ENCODE peak calls at places on chromosomes 3 and 15, in nine cellular contexts. One of them, this sample, is unnamed.

GRCh38 chr3:128492353-128493220 is at the start of gene GATA2:
- DNase-seq in hepatocyte: peak; percentile 56
- DNase-seq in suprapubic skin: peak; percentile 74
- DNase-seq in upper lobe of right lung: peak; percentile 66
- DNase-seq in mucosa of descending colon: peak; percentile 47
- DNase-seq in heart left ventricle: no peak
- DNase-seq in psoas muscle: peak; percentile 66
- DNase-seq in HCT116: no peak
- DNase-seq in body of pancreas: peak; percentile 65
- DNase-seq in this sample: peak; percentile 66

GRCh38 chr15:25345943-25346342 is 92.9 kb downstream of the UBE3A start:
- DNase-seq in hepatocyte: no peak
- DNase-seq in suprapubic skin: no peak
- DNase-seq in upper lobe of right lung: no peak
- DNase-seq in mucosa of descending colon: no peak
- DNase-seq in heart left ventricle: peak; percentile 57
- DNase-seq in psoas muscle: peak; percentile 83
- DNase-seq in HCT116: no peak
- DNase-seq in body of pancreas: no peak
- DNase-seq in this sample: no peak

GRCh38 chr15:73597036-73597638 is 36.1 kb downstream of the NPTN start:
- DNase-seq in hepatocyte: no peak
- DNase-seq in suprapubic skin: no peak
- DNase-seq in upper lobe of right lung: no peak
- DNase-seq in mucosa of descending colon: no peak
- DNase-seq in heart left ventricle: no peak
- DNase-seq in psoas muscle: no peak
- DNase-seq in HCT116: no peak
- DNase-seq in body of pancreas: no peak
- DNase-seq in this sample: no peak

GRCh38 chr15:74438206-74438605 is 4.4 kb upstream of the SEMA7A start:
- DNase-seq in hepatocyte: no peak
- DNase-seq in suprapubic skin: no peak
- DNase-seq in upper lobe of right lung: no peak
- DNase-seq in mucosa of descending colon: no peak
- DNase-seq in heart left ventricle: peak; percentile 29
- DNase-seq in psoas muscle: no peak
- DNase-seq in HCT116: no peak
- DNase-seq in body of pancreas: no peak
- DNase-seq in this sample: no peak

GRCh38 chr3:8942115-8942514 is 21.2 kb downstream of the RAD18 start:
- DNase-seq in hepatocyte: no peak
- DNase-seq in suprapubic skin: no peak
- DNase-seq in upper lobe of right lung: no peak
- DNase-seq in mucosa of descending colon: no peak
- DNase-seq in heart left ventricle: no peak
- DNase-seq in psoas muscle: no peak
- DNase-seq in HCT116: no peak
- DNase-seq in body of pancreas: no peak
- DNase-seq in this sample: no peak

GRCh38 chr15:53588773-53589172 is 170.7 kb downstream of the WDR72 start:
- DNase-seq in hepatocyte: no peak
- DNase-seq in suprapubic skin: no peak
- DNase-seq in upper lobe of right lung: no peak
- DNase-seq in mucosa of descending colon: no peak
- DNase-seq in heart left ventricle: no peak
- DNase-seq in psoas muscle: no peak
- DNase-seq in HCT116: no peak
- DNase-seq in body of pancreas: no peak
- DNase-seq in this sample: no peak

GRCh38 chr3:168467085-168467714 is 371.5 kb upstream of the GOLIM4 start:
- DNase-seq in hepatocyte: peak; percentile 50
- DNase-seq in suprapubic skin: no peak
- DNase-seq in upper lobe of right lung: no peak
- DNase-seq in mucosa of descending colon: no peak
- DNase-seq in heart left ventricle: no peak
- DNase-seq in psoas muscle: no peak
- DNase-seq in HCT116: no peak
- DNase-seq in body of pancreas: peak; percentile 29
- DNase-seq in this sample: no peak

GRCh38 chr3:116770815-116771450 is 61.4 kb downstream of the TUSC7 start:
- DNase-seq in hepatocyte: peak; percentile 87
- DNase-seq in suprapubic skin: no peak
- DNase-seq in upper lobe of right lung: no peak
- DNase-seq in mucosa of descending colon: no peak
- DNase-seq in heart left ventricle: no peak
- DNase-seq in psoas muscle: peak; percentile 55
- DNase-seq in HCT116: peak; percentile 54
- DNase-seq in body of pancreas: peak; percentile 79
- DNase-seq in this sample: peak; percentile 42

GRCh38 chr3:149886957-149887356 is 73.9 kb downstream of the RNF13 start:
- DNase-seq in hepatocyte: no peak
- DNase-seq in suprapubic skin: no peak
- DNase-seq in upper lobe of right lung: no peak
- DNase-seq in mucosa of descending colon: no peak
- DNase-seq in heart left ventricle: no peak
- DNase-seq in psoas muscle: no peak
- DNase-seq in HCT116: no peak
- DNase-seq in body of pancreas: no peak
- DNase-seq in this sample: no peak

GRCh38 chr3:51773529-51773928 is 5.5 kb downstream of the IQCF6 start:
- DNase-seq in hepatocyte: no peak
- DNase-seq in suprapubic skin: no peak
- DNase-seq in upper lobe of right lung: no peak
- DNase-seq in mucosa of descending colon: no peak
- DNase-seq in heart left ventricle: no peak
- DNase-seq in psoas muscle: no peak
- DNase-seq in HCT116: no peak
- DNase-seq in body of pancreas: no peak
- DNase-seq in this sample: no peak

GRCh38 chr3:103767635-103768034 is 1332.8 kb downstream of the ZPLD1 start:
- DNase-seq in hepatocyte: no peak
- DNase-seq in suprapubic skin: no peak
- DNase-seq in upper lobe of right lung: no peak
- DNase-seq in mucosa of descending colon: no peak
- DNase-seq in heart left ventricle: no peak
- DNase-seq in psoas muscle: no peak
- DNase-seq in HCT116: no peak
- DNase-seq in body of pancreas: no peak
- DNase-seq in this sample: no peak

GRCh38 chr3:136624381-136624780 is 127.8 kb downstream of the STAG1 start:
- DNase-seq in hepatocyte: no peak
- DNase-seq in suprapubic skin: no peak
- DNase-seq in upper lobe of right lung: no peak
- DNase-seq in mucosa of descending colon: no peak
- DNase-seq in heart left ventricle: no peak
- DNase-seq in psoas muscle: no peak
- DNase-seq in HCT116: no peak
- DNase-seq in body of pancreas: no peak
- DNase-seq in this sample: no peak

GRCh38 chr3:177448987-177449975 is 252.0 kb upstream of the TBL1XR1 start:
- DNase-seq in hepatocyte: peak; percentile 44
- DNase-seq in suprapubic skin: no peak
- DNase-seq in upper lobe of right lung: peak; percentile 67
- DNase-seq in mucosa of descending colon: no peak
- DNase-seq in heart left ventricle: no peak
- DNase-seq in psoas muscle: no peak
- DNase-seq in HCT116: no peak
- DNase-seq in body of pancreas: no peak
- DNase-seq in this sample: no peak

GRCh38 chr15:62637498-62637897 is 405.0 kb upstream of the TPM1 start:
- DNase-seq in hepatocyte: no peak
- DNase-seq in suprapubic skin: no peak
- DNase-seq in upper lobe of right lung: no peak
- DNase-seq in mucosa of descending colon: no peak
- DNase-seq in heart left ventricle: no peak
- DNase-seq in psoas muscle: no peak
- DNase-seq in HCT116: no peak
- DNase-seq in body of pancreas: no peak
- DNase-seq in this sample: no peak

DNA sequence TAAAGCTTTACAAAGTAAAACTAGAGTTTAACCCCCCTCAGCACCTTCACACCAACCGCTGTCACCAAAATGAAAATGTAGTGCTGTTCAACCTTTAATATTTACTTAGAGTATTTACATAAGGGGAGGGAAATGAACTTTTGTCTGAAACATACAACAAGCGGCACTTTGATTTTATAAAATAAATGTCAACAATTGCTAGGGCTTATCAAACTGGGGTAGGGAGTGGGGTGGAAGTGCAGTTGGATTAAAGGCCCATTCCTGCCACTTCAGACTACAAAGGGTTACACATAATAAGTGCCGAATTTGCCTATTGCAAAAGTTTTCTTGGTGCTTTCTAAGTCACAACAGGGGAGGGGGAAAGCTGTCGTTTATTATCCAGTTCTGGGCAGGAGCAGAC is 16.7 kb downstream of the SOX2 start:
- DNase-seq in hepatocyte: no peak
- DNase-seq in suprapubic skin: no peak
- DNase-seq in upper lobe of right lung: no peak
- DNase-seq in mucosa of descending colon: no peak
- DNase-seq in heart left ventricle: no peak
- DNase-seq in psoas muscle: no peak
- DNase-seq in HCT116: no peak
- DNase-seq in body of pancreas: no peak
- DNase-seq in this sample: no peak
- H3K4me3 ChIP-seq in hepatocyte: no peak overlapping the region
- H3K4me3 ChIP-seq in suprapubic skin: no peak overlapping the region
- H3K4me3 ChIP-seq in upper lobe of right lung: no peak overlapping the region
- H3K4me3 ChIP-seq in mucosa of descending colon: no peak overlapping the region
- H3K4me3 ChIP-seq in heart left ventricle: no peak overlapping the region
- H3K4me3 ChIP-seq in psoas muscle: no peak overlapping the region
- H3K4me3 ChIP-seq in HCT116: no peak overlapping the region
- H3K4me3 ChIP-seq in body of pancreas: no peak overlapping the region
- H3K4me3 ChIP-seq in this sample: no peak overlapping the region

DNA sequence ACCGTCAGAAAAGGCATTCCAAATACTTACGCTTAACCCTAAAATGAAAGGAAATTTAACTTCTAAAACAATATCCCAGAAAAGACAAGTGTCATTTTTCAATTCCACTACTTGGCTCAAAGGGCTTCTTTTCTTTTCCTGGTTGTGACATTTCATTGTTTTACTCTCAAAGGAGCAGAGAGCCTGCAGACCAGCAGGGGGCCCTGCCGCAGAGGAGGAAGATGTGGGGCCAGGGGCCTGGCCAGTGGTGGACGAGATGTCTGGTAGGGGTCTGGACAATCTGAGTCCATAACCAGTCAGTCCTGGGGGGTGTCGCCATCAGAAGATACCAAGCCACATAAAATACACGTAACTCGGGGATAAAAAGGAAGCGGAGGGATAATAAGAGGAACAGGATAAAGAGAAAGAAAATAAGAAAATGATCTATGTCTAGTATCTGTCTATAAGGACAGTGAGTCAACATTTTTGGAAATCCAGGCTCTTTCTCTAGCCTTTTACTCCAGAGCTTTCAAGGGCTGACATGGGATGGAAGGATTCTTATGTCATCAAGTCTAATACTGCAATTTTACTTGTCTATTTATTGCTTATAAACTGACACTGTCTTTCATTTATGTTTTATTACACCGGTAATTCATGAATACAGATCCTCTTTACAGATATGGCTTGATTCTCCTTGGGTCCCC is 54.2 kb upstream of the ARHGEF3 start:
- DNase-seq in hepatocyte: peak; percentile 19
- DNase-seq in suprapubic skin: no peak
- DNase-seq in upper lobe of right lung: no peak
- DNase-seq in mucosa of descending colon: no peak
- DNase-seq in heart left ventricle: no peak
- DNase-seq in psoas muscle: no peak
- DNase-seq in HCT116: no peak
- DNase-seq in body of pancreas: no peak
- DNase-seq in this sample: peak; percentile 35
- TF ChIP-seq CTCF in hepatocyte: peak; percentile 43
- TF ChIP-seq CTCF in suprapubic skin: no peak
- TF ChIP-seq CTCF in upper lobe of right lung: peak; percentile 56
- TF ChIP-seq CTCF in mucosa of descending colon: peak; percentile 30
- TF ChIP-seq CTCF in heart left ventricle: peak; percentile 58
- TF ChIP-seq CTCF in psoas muscle: peak; percentile 29
- TF ChIP-seq CTCF in HCT116: peak; percentile 61
- TF ChIP-seq CTCF in body of pancreas: peak; percentile 30
- TF ChIP-seq CTCF in this sample: peak; percentile 43

DNA sequence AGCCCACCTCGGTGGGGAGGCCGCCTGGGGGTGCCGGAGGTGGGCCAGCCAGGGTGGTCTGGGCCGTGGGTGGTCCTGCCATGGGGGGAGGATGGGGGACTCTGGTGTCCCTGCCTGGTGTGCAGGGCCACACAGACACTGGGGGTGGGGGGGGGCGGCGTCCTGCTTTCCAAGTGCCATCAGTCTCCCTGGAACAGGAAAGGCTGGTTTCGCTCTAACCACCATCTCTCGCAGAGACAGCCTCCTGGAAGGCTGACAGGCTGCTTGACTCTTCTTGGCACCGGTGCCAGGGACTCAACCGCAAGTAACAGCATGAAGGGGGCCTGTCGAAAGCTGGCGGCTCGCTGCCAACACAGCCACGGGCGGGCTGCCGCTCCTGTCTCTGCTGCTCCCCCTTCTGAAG is 40.3 kb downstream of the RGMA start:
- DNase-seq in hepatocyte: no peak
- DNase-seq in suprapubic skin: peak; percentile 78
- DNase-seq in upper lobe of right lung: peak; percentile 86
- DNase-seq in mucosa of descending colon: peak; percentile 40
- DNase-seq in heart left ventricle: no peak
- DNase-seq in psoas muscle: no peak
- DNase-seq in HCT116: no peak
- DNase-seq in body of pancreas: no peak
- DNase-seq in this sample: no peak
- H3K4me1 ChIP-seq in hepatocyte: no peaks in the 10 kb centered on the region
- H3K4me1 ChIP-seq in suprapubic skin: peaks cover 40% of the 10 kb centered on the region
- H3K4me1 ChIP-seq in upper lobe of right lung: peaks cover 16% of the 10 kb centered on the region
- H3K4me1 ChIP-seq in mucosa of descending colon: no peaks in the 10 kb centered on the region
- H3K4me1 ChIP-seq in heart left ventricle: no peaks in the 10 kb centered on the region
- H3K4me1 ChIP-seq in psoas muscle: no peaks in the 10 kb centered on the region
- H3K4me1 ChIP-seq in HCT116: no peaks in the 10 kb centered on the region
- H3K4me1 ChIP-seq in body of pancreas: no peaks in the 10 kb centered on the region
- H3K4me1 ChIP-seq in this sample: no peaks in the 10 kb centered on the region

DNA sequence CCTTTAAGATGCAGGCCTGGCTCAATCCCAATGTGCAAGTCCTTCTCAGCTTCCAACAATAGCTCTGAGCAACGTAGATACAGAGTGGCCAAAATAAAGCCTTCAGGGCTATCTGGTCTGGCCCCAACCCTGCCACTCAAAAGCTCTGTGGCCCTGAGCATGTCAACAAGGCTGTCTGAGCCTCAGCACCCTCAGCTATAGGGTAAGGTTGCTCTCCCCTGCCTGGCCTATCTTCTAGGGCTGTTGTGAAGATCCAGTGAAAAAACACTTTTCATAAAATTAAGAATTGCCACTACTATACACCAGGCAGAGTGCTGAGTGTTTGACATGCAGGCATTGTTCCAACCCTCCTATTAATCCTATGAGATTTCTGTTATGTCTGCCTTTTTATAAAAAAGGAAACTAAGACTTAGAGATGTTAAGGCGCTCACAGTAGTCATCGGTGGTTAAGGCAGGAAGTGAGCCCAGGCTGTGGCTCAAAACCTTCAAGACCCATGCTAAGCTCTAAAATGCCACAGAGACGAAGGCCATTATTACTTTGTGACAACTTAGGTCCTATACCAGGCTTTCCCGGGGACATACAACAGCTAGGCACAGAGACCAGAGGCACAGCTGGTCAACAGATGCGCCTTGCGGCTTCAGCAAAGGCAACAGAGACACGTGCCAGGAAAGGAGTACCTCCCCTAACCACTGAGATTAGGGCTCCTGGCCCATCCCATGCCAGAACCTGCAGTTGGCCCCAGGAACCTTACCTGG is 5.1 kb downstream of the POLG start:
- DNase-seq in hepatocyte: no peak
- DNase-seq in suprapubic skin: peak; percentile 35
- DNase-seq in upper lobe of right lung: no peak
- DNase-seq in mucosa of descending colon: no peak
- DNase-seq in heart left ventricle: no peak
- DNase-seq in psoas muscle: no peak
- DNase-seq in HCT116: no peak
- DNase-seq in body of pancreas: peak; percentile 12
- DNase-seq in this sample: no peak
- H3K4me3 ChIP-seq in hepatocyte: no peak overlapping the region
- H3K4me3 ChIP-seq in suprapubic skin: no peak overlapping the region
- H3K4me3 ChIP-seq in upper lobe of right lung: no peak overlapping the region
- H3K4me3 ChIP-seq in mucosa of descending colon: no peak overlapping the region
- H3K4me3 ChIP-seq in heart left ventricle: no peak overlapping the region
- H3K4me3 ChIP-seq in psoas muscle: no peak overlapping the region
- H3K4me3 ChIP-seq in HCT116: no peak overlapping the region
- H3K4me3 ChIP-seq in body of pancreas: no peak overlapping the region
- H3K4me3 ChIP-seq in this sample: no peak overlapping the region